ENCODE peak calls at places on chromosomes 16 and 17, in five cellular contexts. O is kidney; G is brain microvascular endothelial cell; X is transverse colon; W is CD8-positive, alpha-beta T cell. M is an unnamed sample.

GRCh38 chr16:81641403-81642106 is 137.5 kb upstream of the PLCG2 start:
- DNase-seq in G (no peak), O (no peak), W (no peak), X (no peak), M (no peak)

GRCh38 chr16:56093055-56093454 is 98.2 kb upstream of the GNAO1 start:
- DNase-seq in W (no peak), G (no peak), X (no peak), O (no peak), M (peak; percentile 22)

GRCh38 chr17:82296511-82297279 is 20.7 kb downstream of the CD7 start:
- DNase-seq in O (no peak), G (no peak), X (no peak), W (no peak), M (no peak)

GRCh38 chr17:82709024-82709675 is 7.4 kb upstream of the FN3KRP start:
- DNase-seq in W (no peak), X (no peak), G (no peak), O (peak; percentile 51), M (no peak)

GRCh38 chr16:2985457-2985856 is 5.2 kb upstream of the PKMYT1 start:
- DNase-seq in X (no peak), G (no peak), O (peak; percentile 78), W (no peak), M (no peak)

GRCh38 chr17:17315142-17315821 is 12.1 kb downstream of the NT5M start:
- DNase-seq in X (no peak), O (peak; percentile 34), G (no peak), W (no peak), M (no peak)

GRCh38 chr16:74462361-74462760 is 41.1 kb upstream of the CLEC18B start:
- DNase-seq in G (no peak), O (no peak), W (no peak), X (no peak), M (peak; percentile 97)

GRCh38 chr16:85312642-85313540 is 200.6 kb upstream of the CIBAR2 start:
- DNase-seq in X (no peak), G (no peak), O (no peak), W (no peak), M (no peak)

GRCh38 chr17:67386965-67387551 is 10.0 kb downstream of the PITPNC1 start:
- DNase-seq in O (no peak), G (no peak), X (peak; percentile 60), W (peak; percentile 66), M (no peak)

GRCh38 chr16:66906916-66907836 is 11.5 kb downstream of the CDH16 start:
- DNase-seq in X (no peak), W (no peak), G (no peak), O (peak; percentile 66), M (no peak)

GRCh38 chr17:74325743-74326379 is at the start of gene KIF19:
- DNase-seq in X (peak; percentile 67), O (no peak), G (no peak), W (peak; percentile 43), M (no peak)

GRCh38 chr16:65782537-65783290 is 583.8 kb upstream of the CDH5 start:
- DNase-seq in O (no peak), G (peak; percentile 44), W (no peak), X (no peak), M (peak; percentile 84)

GRCh38 chr16:24511174-24511573 is 28.2 kb upstream of the RBBP6 start:
- DNase-seq in W (no peak), O (no peak), X (no peak), G (no peak), M (no peak)

GRCh38 chr17:30433514-30433913 is 43.7 kb upstream of the GOSR1 start:
- DNase-seq in W (no peak), O (no peak), X (no peak), G (peak; percentile 97), M (peak; percentile 97)

GRCh38 chr16:78072275-78072674 is 27.2 kb upstream of the WWOX start:
- DNase-seq in O (no peak), G (no peak), W (no peak), X (no peak), M (peak; percentile 32)

GRCh38 chr16:11004957-11005610 is 60.7 kb downstream of the CLEC16A start:
- DNase-seq in G (no peak), W (no peak), X (no peak), O (no peak), M (peak; percentile 74)

GRCh38 chr17:19002805-19003542 is 1.6 kb downstream of the FAM83G start:
- DNase-seq in X (no peak), O (no peak), G (no peak), W (peak; percentile 39), M (peak; percentile 60)

DNA sequence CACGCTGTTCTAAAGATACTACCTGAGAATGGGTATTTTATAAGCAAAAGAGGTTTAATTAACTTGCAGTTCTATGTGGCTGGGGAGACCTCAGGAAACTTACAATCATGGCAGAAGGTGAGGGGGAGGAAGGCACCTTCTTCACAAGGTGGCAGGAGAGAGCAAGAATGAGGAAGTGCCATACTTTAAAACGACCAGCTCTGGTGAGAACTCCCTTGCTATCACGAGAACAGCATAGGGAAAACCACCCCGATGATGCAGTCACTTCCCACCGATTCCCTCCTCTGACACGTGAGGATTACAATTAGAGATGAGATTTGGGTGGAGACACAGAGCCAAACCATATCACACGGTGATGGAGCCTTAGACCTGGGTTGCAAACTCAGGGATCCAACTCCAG is 317.5 kb upstream of the EEF2KMT start:
- DNase-seq in X (no peak), O (no peak), W (no peak), G (no peak), M (no peak)
- TF ChIP-seq CTCF in X (no peak), O (no peak), W (no peak), G (no peak), M (no peak)

GRCh38 chr16:30724641-30725464 is 23.4 kb upstream of the PHKG2 start:
- DNase-seq in W (no peak), G (no peak), X (peak; percentile 72), O (peak; percentile 76), M (no peak)

GRCh38 chr16:30725465-30725792 is 22.8 kb upstream of the PHKG2 start:
- DNase-seq in W (no peak), O (no peak), G (no peak), X (no peak), M (no peak)

GRCh38 chr16:30728904-30729672 is 19.1 kb upstream of the PHKG2 start:
- DNase-seq in X (peak; percentile 83), G (no peak), W (no peak), O (no peak), M (no peak)

GRCh38 chr16:30731411-30731810 is 16.8 kb upstream of the PHKG2 start:
- DNase-seq in X (no peak), O (no peak), W (no peak), G (no peak), M (peak; percentile 76)

DNA sequence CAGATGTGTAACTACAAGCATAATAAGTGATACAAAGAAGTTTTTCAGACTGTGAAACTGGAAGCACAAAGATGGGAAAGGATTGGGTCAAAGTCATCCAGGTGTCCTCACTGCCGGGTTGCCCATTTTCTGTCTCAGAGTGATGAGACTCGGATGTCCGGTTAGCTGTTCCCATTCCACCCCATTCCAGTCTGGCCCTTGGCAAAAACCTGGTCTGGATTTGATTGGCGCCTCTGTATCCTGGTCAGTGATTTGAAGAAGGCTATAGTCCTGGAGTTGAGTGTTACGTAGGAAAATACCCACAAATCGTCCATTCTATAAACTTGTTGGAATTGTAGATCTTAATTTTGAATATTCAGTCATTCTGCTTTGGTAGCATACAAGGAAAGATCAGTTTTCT is 19.9 kb upstream of the PHKG2 start:
- DNase-seq in G (no peak), X (no peak), O (no peak), W (no peak), M (no peak)
- H3K36me3 ChIP-seq in G (peaks cover 82% of the 10 kb centered on the region), X (no peaks in the 10 kb centered on the region), O (peaks cover 45% of the 10 kb centered on the region), W (peaks cover 62% of the 10 kb centered on the region), M (peaks cover 30% of the 10 kb centered on the region)

GRCh38 chr17:59786213-59786535 is 78.7 kb downstream of the VMP1 start:
- DNase-seq in O (no peak), X (no peak), G (no peak), W (no peak), M (no peak)
- TF ChIP-seq CTCF in O (no peak), X (no peak), G (no peak), W (peak; percentile 36), M (no peak)

GRCh38 chr17:77701996-77702395 is 256.5 kb upstream of the TNRC6C start:
- DNase-seq in G (no peak), W (no peak), O (no peak), X (no peak), M (no peak)
- H3K36me3 ChIP-seq in G (no peaks in the 10 kb centered on the region), W (no peaks in the 10 kb centered on the region), O (no peaks in the 10 kb centered on the region), X (no peaks in the 10 kb centered on the region), M (no peaks in the 10 kb centered on the region)

GRCh38 chr17:10126554-10127493 is 71.6 kb downstream of the GAS7 start:
- DNase-seq in X (no peak), G (no peak), W (no peak), O (peak; percentile 64), M (no peak)

GRCh38 chr17:10130263-10130662 is 68.1 kb downstream of the GAS7 start:
- DNase-seq in O (no peak), G (no peak), W (no peak), X (no peak), M (no peak)

GRCh38 chr17:10130733-10131132 is 67.7 kb downstream of the GAS7 start:
- DNase-seq in W (no peak), G (no peak), X (no peak), O (no peak), M (no peak)

GRCh38 chr17:10125761-10126553 is 72.4 kb downstream of the GAS7 start:
- DNase-seq in W (no peak), X (no peak), G (no peak), O (peak; percentile 47), M (no peak)

GRCh38 chr17:10127819-10128375 is 70.5 kb downstream of the GAS7 start:
- DNase-seq in O (peak; percentile 87), G (peak; percentile 45), X (peak; percentile 59), W (no peak), M (no peak)
- TF ChIP-seq CTCF in O (no peak), G (peak; percentile 6), X (no peak), W (no peak), M (no peak)

GRCh38 chr16:9949396-9949795 is 232.8 kb downstream of the GRIN2A start:
- DNase-seq in G (no peak), W (no peak), X (no peak), O (no peak), M (no peak)
- H3K36me3 ChIP-seq in G (no peaks in the 10 kb centered on the region), W (no peaks in the 10 kb centered on the region), X (no peaks in the 10 kb centered on the region), O (no peaks in the 10 kb centered on the region), M (no peaks in the 10 kb centered on the region)

GRCh38 chr17:59696682-59697277 is 10.4 kb downstream of the PTRH2 start:
- DNase-seq in O (no peak), W (no peak), G (no peak), X (no peak), M (no peak)

GRCh38 chr17:59699786-59700185 is 7.4 kb downstream of the PTRH2 start:
- DNase-seq in X (no peak), G (no peak), W (no peak), O (no peak), M (no peak)

GRCh38 chr17:59695943-59696681 is 11.1 kb downstream of the PTRH2 start:
- DNase-seq in O (no peak), G (no peak), X (no peak), W (no peak), M (no peak)

GRCh38 chr17:59699218-59699617 is 8.0 kb downstream of the PTRH2 start:
- DNase-seq in X (no peak), W (no peak), G (no peak), O (no peak), M (no peak)

DNA sequence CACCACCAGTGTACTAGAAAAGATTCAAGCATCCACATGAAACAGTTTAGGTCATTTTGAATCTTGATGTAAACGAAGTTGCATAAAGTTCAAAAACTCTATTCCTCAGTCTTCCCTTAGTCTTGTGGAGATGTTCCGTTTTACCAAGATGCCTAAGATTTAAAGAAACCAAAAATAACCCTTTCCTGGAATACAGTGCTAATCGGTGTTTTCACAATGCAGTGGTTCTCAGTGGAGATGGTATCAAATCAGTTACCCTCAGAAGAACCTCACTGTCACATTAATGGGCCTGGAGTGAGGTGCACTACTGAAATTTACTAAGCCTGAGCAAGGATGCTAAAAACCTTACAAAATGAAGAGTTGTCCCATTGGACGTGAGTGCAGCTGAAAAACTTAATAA is 9.1 kb downstream of the PTRH2 start:
- DNase-seq in O (no peak), G (no peak), X (no peak), W (no peak), M (no peak)
- TF ChIP-seq CTCF in O (no peak), G (no peak), X (no peak), W (no peak), M (no peak)